ENCODE peak calls at places on chromosomes 11 and 22, in ten cellular contexts. One of them, this sample, is unnamed.

GRCh38 chr11:127496165-127496564 is 495.6 kb upstream of the KIRREL3 start:
- DNase-seq in colonic mucosa: no peak
- DNase-seq in neural progenitor cell: no peak
- DNase-seq in GM23248: no peak
- DNase-seq in K562: no peak
- DNase-seq in SK-N-SH: no peak
- DNase-seq in neuronal stem cell: no peak
- DNase-seq in BJ: no peak
- DNase-seq in psoas muscle: no peak
- DNase-seq in fibroblast of the aortic adventitia: no peak
- DNase-seq in this sample: no peak

GRCh38 chr11:76030286-76030685 is 176.0 kb downstream of the WNT11 start:
- DNase-seq in neuronal stem cell: no peak
- DNase-seq in psoas muscle: no peak
- DNase-seq in SK-N-SH: no peak
- DNase-seq in K562: no peak
- DNase-seq in BJ: no peak
- DNase-seq in neural progenitor cell: no peak
- DNase-seq in colonic mucosa: no peak
- DNase-seq in fibroblast of the aortic adventitia: peak
- DNase-seq in GM23248: no peak
- DNase-seq in this sample: no peak

GRCh38 chr22:36144886-36145541 is 15.5 kb downstream of the APOL3 start:
- DNase-seq in colonic mucosa: peak
- DNase-seq in K562: peak
- DNase-seq in neuronal stem cell: peak
- DNase-seq in GM23248: peak
- DNase-seq in neural progenitor cell: peak
- DNase-seq in SK-N-SH: peak
- DNase-seq in BJ: no peak
- DNase-seq in fibroblast of the aortic adventitia: peak
- DNase-seq in psoas muscle: peak
- DNase-seq in this sample: peak

GRCh38 chr11:86193297-86194095 is 51.1 kb upstream of the EED start:
- DNase-seq in psoas muscle: peak
- DNase-seq in BJ: no peak
- DNase-seq in K562: peak
- DNase-seq in neural progenitor cell: peak
- DNase-seq in GM23248: peak
- DNase-seq in SK-N-SH: peak
- DNase-seq in neuronal stem cell: peak
- DNase-seq in fibroblast of the aortic adventitia: peak
- DNase-seq in colonic mucosa: peak
- DNase-seq in this sample: peak

GRCh38 chr11:1573847-1574255 is 1.8 kb upstream of the DUSP8 start:
- DNase-seq in neural progenitor cell: no peak
- DNase-seq in SK-N-SH: peak
- DNase-seq in BJ: no peak
- DNase-seq in colonic mucosa: no peak
- DNase-seq in K562: no peak
- DNase-seq in fibroblast of the aortic adventitia: no peak
- DNase-seq in GM23248: no peak
- DNase-seq in psoas muscle: no peak
- DNase-seq in neuronal stem cell: no peak
- DNase-seq in this sample: peak

GRCh38 chr11:14932447-14932846 is 39.7 kb downstream of the CALCA start:
- DNase-seq in psoas muscle: no peak
- DNase-seq in BJ: no peak
- DNase-seq in GM23248: no peak
- DNase-seq in colonic mucosa: no peak
- DNase-seq in K562: no peak
- DNase-seq in SK-N-SH: no peak
- DNase-seq in neuronal stem cell: no peak
- DNase-seq in fibroblast of the aortic adventitia: no peak
- DNase-seq in neural progenitor cell: no peak
- DNase-seq in this sample: no peak

GRCh38 chr11:87263979-87264378 is 226.2 kb downstream of the TMEM135 start:
- DNase-seq in K562: no peak
- DNase-seq in neural progenitor cell: no peak
- DNase-seq in fibroblast of the aortic adventitia: no peak
- DNase-seq in colonic mucosa: no peak
- DNase-seq in BJ: no peak
- DNase-seq in SK-N-SH: no peak
- DNase-seq in psoas muscle: no peak
- DNase-seq in neuronal stem cell: no peak
- DNase-seq in GM23248: peak
- DNase-seq in this sample: no peak

GRCh38 chr11:13448876-13449275 is 14.1 kb downstream of the BTBD10 start:
- DNase-seq in colonic mucosa: no peak
- DNase-seq in neuronal stem cell: no peak
- DNase-seq in GM23248: peak
- DNase-seq in K562: peak
- DNase-seq in neural progenitor cell: no peak
- DNase-seq in BJ: no peak
- DNase-seq in fibroblast of the aortic adventitia: peak
- DNase-seq in SK-N-SH: no peak
- DNase-seq in psoas muscle: peak
- DNase-seq in this sample: no peak

GRCh38 chr11:10623797-10624761 is 55.6 kb upstream of the LYVE1 start:
- DNase-seq in K562: peak
- DNase-seq in psoas muscle: peak
- DNase-seq in neuronal stem cell: no peak
- DNase-seq in colonic mucosa: no peak
- DNase-seq in GM23248: peak
- DNase-seq in BJ: no peak
- DNase-seq in neural progenitor cell: no peak
- DNase-seq in SK-N-SH: peak
- DNase-seq in fibroblast of the aortic adventitia: peak
- DNase-seq in this sample: peak

GRCh38 chr11:92226331-92227232 is 2.0 kb downstream of the FAT3 start:
- DNase-seq in colonic mucosa: no peak
- DNase-seq in neural progenitor cell: peak
- DNase-seq in fibroblast of the aortic adventitia: no peak
- DNase-seq in SK-N-SH: peak
- DNase-seq in psoas muscle: no peak
- DNase-seq in neuronal stem cell: peak
- DNase-seq in K562: no peak
- DNase-seq in BJ: no peak
- DNase-seq in GM23248: peak
- DNase-seq in this sample: peak

GRCh38 chr11:48052183-48053040 is 72.1 kb downstream of the PTPRJ start:
- DNase-seq in psoas muscle: no peak
- DNase-seq in GM23248: peak
- DNase-seq in BJ: no peak
- DNase-seq in K562: no peak
- DNase-seq in colonic mucosa: no peak
- DNase-seq in neural progenitor cell: peak
- DNase-seq in SK-N-SH: no peak
- DNase-seq in neuronal stem cell: no peak
- DNase-seq in fibroblast of the aortic adventitia: peak
- DNase-seq in this sample: peak

GRCh38 chr11:30329150-30329940 is 6.4 kb downstream of the ARL14EP start:
- DNase-seq in BJ: no peak
- DNase-seq in neural progenitor cell: no peak
- DNase-seq in neuronal stem cell: no peak
- DNase-seq in psoas muscle: no peak
- DNase-seq in SK-N-SH: no peak
- DNase-seq in colonic mucosa: no peak
- DNase-seq in K562: no peak
- DNase-seq in GM23248: peak
- DNase-seq in fibroblast of the aortic adventitia: no peak
- DNase-seq in this sample: no peak

GRCh38 chr22:27241430-27242110 is 560.0 kb downstream of the MN1 start:
- DNase-seq in neural progenitor cell: no peak
- DNase-seq in fibroblast of the aortic adventitia: peak
- DNase-seq in colonic mucosa: no peak
- DNase-seq in psoas muscle: no peak
- DNase-seq in BJ: no peak
- DNase-seq in neuronal stem cell: no peak
- DNase-seq in SK-N-SH: peak
- DNase-seq in GM23248: peak
- DNase-seq in K562: no peak
- DNase-seq in this sample: no peak

GRCh38 chr11:113722934-113723333 is 16.8 kb upstream of the TMPRSS5 start:
- DNase-seq in psoas muscle: no peak
- DNase-seq in BJ: no peak
- DNase-seq in neuronal stem cell: no peak
- DNase-seq in neural progenitor cell: no peak
- DNase-seq in colonic mucosa: no peak
- DNase-seq in SK-N-SH: no peak
- DNase-seq in K562: no peak
- DNase-seq in GM23248: no peak
- DNase-seq in fibroblast of the aortic adventitia: no peak
- DNase-seq in this sample: no peak

GRCh38 chr11:18384157-18384641 is 10.2 kb upstream of the LDHA start:
- DNase-seq in BJ: peak
- DNase-seq in K562: peak
- DNase-seq in neural progenitor cell: peak
- DNase-seq in fibroblast of the aortic adventitia: peak
- DNase-seq in neuronal stem cell: no peak
- DNase-seq in GM23248: peak
- DNase-seq in SK-N-SH: peak
- DNase-seq in colonic mucosa: peak
- DNase-seq in psoas muscle: peak
- DNase-seq in this sample: no peak

GRCh38 chr22:21726650-21727049 is 8.9 kb downstream of the YPEL1 start:
- DNase-seq in colonic mucosa: no peak
- DNase-seq in BJ: no peak
- DNase-seq in neural progenitor cell: peak
- DNase-seq in K562: peak
- DNase-seq in SK-N-SH: peak
- DNase-seq in GM23248: no peak
- DNase-seq in neuronal stem cell: no peak
- DNase-seq in fibroblast of the aortic adventitia: no peak
- DNase-seq in psoas muscle: no peak
- DNase-seq in this sample: peak

GRCh38 chr11:12834166-12834565 is 159.9 kb downstream of the TEAD1 start:
- DNase-seq in K562: no peak
- DNase-seq in BJ: no peak
- DNase-seq in GM23248: no peak
- DNase-seq in fibroblast of the aortic adventitia: no peak
- DNase-seq in neural progenitor cell: no peak
- DNase-seq in colonic mucosa: no peak
- DNase-seq in psoas muscle: no peak
- DNase-seq in SK-N-SH: no peak
- DNase-seq in neuronal stem cell: no peak
- DNase-seq in this sample: no peak

GRCh38 chr11:96000064-96000463 is 76.2 kb upstream of the MTMR2 start:
- DNase-seq in fibroblast of the aortic adventitia: peak
- DNase-seq in colonic mucosa: no peak
- DNase-seq in SK-N-SH: no peak
- DNase-seq in BJ: no peak
- DNase-seq in K562: no peak
- DNase-seq in neural progenitor cell: no peak
- DNase-seq in neuronal stem cell: no peak
- DNase-seq in psoas muscle: no peak
- DNase-seq in GM23248: peak
- DNase-seq in this sample: no peak

GRCh38 chr11:13939952-13940610 is 22.4 kb upstream of the SPON1 start:
- DNase-seq in neural progenitor cell: no peak
- DNase-seq in neuronal stem cell: no peak
- DNase-seq in fibroblast of the aortic adventitia: no peak
- DNase-seq in psoas muscle: no peak
- DNase-seq in GM23248: peak
- DNase-seq in SK-N-SH: no peak
- DNase-seq in colonic mucosa: no peak
- DNase-seq in K562: no peak
- DNase-seq in BJ: peak
- DNase-seq in this sample: no peak

GRCh38 chr11:46736615-46737014 is 17.6 kb downstream of the F2 start:
- DNase-seq in neural progenitor cell: no peak
- DNase-seq in BJ: no peak
- DNase-seq in neuronal stem cell: no peak
- DNase-seq in psoas muscle: no peak
- DNase-seq in fibroblast of the aortic adventitia: no peak
- DNase-seq in SK-N-SH: no peak
- DNase-seq in GM23248: peak
- DNase-seq in colonic mucosa: no peak
- DNase-seq in K562: no peak
- DNase-seq in this sample: no peak

GRCh38 chr11:105613183-105613582 is 3.3 kb downstream of the GRIA4 start:
- DNase-seq in SK-N-SH: no peak
- DNase-seq in BJ: no peak
- DNase-seq in psoas muscle: no peak
- DNase-seq in neuronal stem cell: no peak
- DNase-seq in K562: no peak
- DNase-seq in neural progenitor cell: no peak
- DNase-seq in colonic mucosa: no peak
- DNase-seq in fibroblast of the aortic adventitia: no peak
- DNase-seq in GM23248: no peak
- DNase-seq in this sample: no peak

GRCh38 chr11:79466411-79466810 is 25.6 kb upstream of the TENM4 start:
- DNase-seq in colonic mucosa: no peak
- DNase-seq in BJ: no peak
- DNase-seq in K562: no peak
- DNase-seq in fibroblast of the aortic adventitia: peak
- DNase-seq in neural progenitor cell: no peak
- DNase-seq in neuronal stem cell: no peak
- DNase-seq in psoas muscle: no peak
- DNase-seq in GM23248: peak
- DNase-seq in SK-N-SH: no peak
- DNase-seq in this sample: no peak
- H3K4me3 ChIP-seq in colonic mucosa: no peak
- H3K4me3 ChIP-seq in BJ: no peak
- H3K4me3 ChIP-seq in K562: no peak
- H3K4me3 ChIP-seq in fibroblast of the aortic adventitia: no peak
- H3K4me3 ChIP-seq in neural progenitor cell: no peak
- H3K4me3 ChIP-seq in neuronal stem cell: no peak
- H3K4me3 ChIP-seq in psoas muscle: no peak
- H3K4me3 ChIP-seq in GM23248: no peak
- H3K4me3 ChIP-seq in SK-N-SH: no peak
- H3K4me3 ChIP-seq in this sample: no peak

GRCh38 chr22:47292546-47293320 is 530.3 kb downstream of the TBC1D22A start:
- DNase-seq in BJ: no peak
- DNase-seq in GM23248: no peak
- DNase-seq in fibroblast of the aortic adventitia: no peak
- DNase-seq in neuronal stem cell: no peak
- DNase-seq in psoas muscle: no peak
- DNase-seq in SK-N-SH: no peak
- DNase-seq in neural progenitor cell: no peak
- DNase-seq in K562: no peak
- DNase-seq in colonic mucosa: no peak
- DNase-seq in this sample: no peak
- H3K4me3 ChIP-seq in BJ: no peak
- H3K4me3 ChIP-seq in GM23248: no peak
- H3K4me3 ChIP-seq in fibroblast of the aortic adventitia: no peak
- H3K4me3 ChIP-seq in neuronal stem cell: no peak
- H3K4me3 ChIP-seq in psoas muscle: no peak
- H3K4me3 ChIP-seq in SK-N-SH: no peak
- H3K4me3 ChIP-seq in neural progenitor cell: no peak
- H3K4me3 ChIP-seq in K562: no peak
- H3K4me3 ChIP-seq in colonic mucosa: no peak
- H3K4me3 ChIP-seq in this sample: no peak

GRCh38 chr11:125517116-125517804 is 21.2 kb upstream of the FEZ1 start:
- DNase-seq in neuronal stem cell: peak
- DNase-seq in GM23248: peak
- DNase-seq in BJ: no peak
- DNase-seq in colonic mucosa: no peak
- DNase-seq in psoas muscle: no peak
- DNase-seq in neural progenitor cell: peak
- DNase-seq in K562: peak
- DNase-seq in fibroblast of the aortic adventitia: peak
- DNase-seq in SK-N-SH: peak
- DNase-seq in this sample: peak
- H3K4me3 ChIP-seq in neuronal stem cell: peak
- H3K4me3 ChIP-seq in GM23248: peak
- H3K4me3 ChIP-seq in BJ: no peak
- H3K4me3 ChIP-seq in colonic mucosa: no peak
- H3K4me3 ChIP-seq in psoas muscle: no peak
- H3K4me3 ChIP-seq in neural progenitor cell: peak
- H3K4me3 ChIP-seq in K562: no peak
- H3K4me3 ChIP-seq in fibroblast of the aortic adventitia: peak
- H3K4me3 ChIP-seq in SK-N-SH: no peak
- H3K4me3 ChIP-seq in this sample: no peak

GRCh38 chr11:27011560-27012253 is 17.8 kb downstream of the FIBIN start:
- DNase-seq in neural progenitor cell: peak
- DNase-seq in K562: no peak
- DNase-seq in GM23248: no peak
- DNase-seq in BJ: no peak
- DNase-seq in colonic mucosa: no peak
- DNase-seq in SK-N-SH: no peak
- DNase-seq in neuronal stem cell: no peak
- DNase-seq in psoas muscle: no peak
- DNase-seq in fibroblast of the aortic adventitia: no peak
- DNase-seq in this sample: no peak
- H3K4me3 ChIP-seq in neural progenitor cell: no peak
- H3K4me3 ChIP-seq in K562: no peak
- H3K4me3 ChIP-seq in GM23248: no peak
- H3K4me3 ChIP-seq in BJ: no peak
- H3K4me3 ChIP-seq in colonic mucosa: no peak
- H3K4me3 ChIP-seq in SK-N-SH: no peak
- H3K4me3 ChIP-seq in neuronal stem cell: no peak
- H3K4me3 ChIP-seq in psoas muscle: no peak
- H3K4me3 ChIP-seq in fibroblast of the aortic adventitia: no peak
- H3K4me3 ChIP-seq in this sample: no peak